ENCODE peak calls at places on chromosomes 5 and 9, in nine cellular contexts. Y is T-helper 1 cell; C is activated T-cell treated with anti-CD3 and anti-CD28 coated beads for 1 hour; N is HAP-1; K is activated CD4-positive, alpha-beta T cell treated with anti-CD3 and anti-CD28 coated beads, Interleukin-2, amount 50 U/mL, for 48 hours; X is GM12892; D is kidney tubule cell; B is hepatic stellate cell; F is AG10803. Q is an unnamed sample.

GRCh38 chr9:105244996-105245719 is 707 bp downstream of the SLC44A1 start:
- DNase-seq in D (peak), Y (peak), C (peak), N (peak), B (no peak), X (no peak), F (peak), K (peak), Q (peak)

GRCh38 chr5:151772868-151773561 is 1.3 kb downstream of the G3BP1 start:
- DNase-seq in C (no peak), D (peak), X (no peak), K (no peak), Y (no peak), N (no peak), B (peak), F (no peak), Q (peak)

GRCh38 chr5:178403956-178404600 is 171.5 kb upstream of the PHYKPL start:
- DNase-seq in C (no peak), X (no peak), F (no peak), Y (no peak), N (no peak), K (no peak), D (no peak), B (no peak), Q (no peak)

GRCh38 chr5:125607018-125607417 is 816.2 kb upstream of the GRAMD2B start:
- DNase-seq in F (no peak), Y (no peak), N (no peak), B (no peak), D (peak), K (no peak), X (no peak), C (no peak), Q (no peak)

GRCh38 chr9:19342927-19343326 is 37.1 kb downstream of the RPS6 start:
- DNase-seq in D (no peak), Y (no peak), C (no peak), B (no peak), N (no peak), K (no peak), X (no peak), F (no peak), Q (no peak)

GRCh38 chr9:107707915-107708441 is 218.4 kb upstream of the KLF4 start:
- DNase-seq in B (no peak), X (no peak), K (no peak), F (peak), C (no peak), N (no peak), Y (no peak), D (peak), Q (no peak)

GRCh38 chr5:169906745-169907649 is 73.3 kb downstream of the INSYN2B start:
- DNase-seq in X (no peak), F (peak), C (no peak), K (no peak), Y (no peak), D (no peak), N (no peak), B (no peak), Q (no peak)

GRCh38 chr9:28735943-28736342 is 1162.7 kb upstream of the C9orf72 start:
- DNase-seq in K (no peak), X (no peak), D (no peak), C (no peak), B (no peak), Y (no peak), N (no peak), F (no peak), Q (no peak)

GRCh38 chr5:131983244-131983771 is 28.1 kb downstream of the ACSL6 start:
- DNase-seq in Y (no peak), C (no peak), B (no peak), F (peak), X (no peak), K (no peak), N (no peak), D (no peak), Q (no peak)

GRCh38 chr5:94376672-94377345 is 241.6 kb downstream of the KIAA0825 start:
- DNase-seq in X (no peak), K (no peak), D (no peak), N (no peak), Y (no peak), B (no peak), C (no peak), F (no peak), Q (no peak)

GRCh38 chr9:89413963-89414638 is 83.8 kb downstream of the SEMA4D start:
- DNase-seq in D (no peak), X (no peak), B (no peak), K (no peak), Y (no peak), F (no peak), C (no peak), N (no peak), Q (no peak)

GRCh38 chr5:77697692-77698091 is 59.2 kb upstream of the OTP start:
- DNase-seq in X (no peak), N (peak), D (no peak), K (no peak), B (no peak), C (no peak), Y (no peak), F (no peak), Q (no peak)

GRCh38 chr5:172451771-172452197 is 2.5 kb downstream of the SH3PXD2B start:
- DNase-seq in K (no peak), D (peak), Y (no peak), C (no peak), F (peak), X (no peak), N (no peak), B (peak), Q (peak)

GRCh38 chr5:36728697-36729543 is 122.5 kb downstream of the SLC1A3 start:
- DNase-seq in K (no peak), X (peak), N (peak), F (peak), D (peak), B (peak), C (no peak), Y (no peak), Q (peak)

GRCh38 chr9:113592806-113593575 is 129.5 kb downstream of the RGS3 start:
- DNase-seq in D (no peak), X (no peak), K (no peak), Y (no peak), N (no peak), B (no peak), C (no peak), F (no peak), Q (no peak)

GRCh38 chr5:88269222-88269771 is 652 bp upstream of the TMEM161B start:
- DNase-seq in C (no peak), N (peak), X (no peak), F (no peak), D (peak), B (peak), K (peak), Y (no peak), Q (peak)

GRCh38 chr9:4662108-4662988 is at the start of gene PLPP6:
- DNase-seq in K (peak), B (peak), X (peak), N (peak), Y (peak), F (peak), D (peak), C (peak), Q (peak)

GRCh38 chr9:34163439-34163838 is 15.4 kb upstream of the UBAP1 start:
- DNase-seq in X (no peak), N (no peak), F (peak), Y (no peak), B (no peak), D (peak), K (no peak), C (no peak), Q (peak)